ENCODE peak calls at places on chromosome X, in four cellular contexts. N, F, T and S are unnamed samples.
A peak's percentile ranks its signal among the peaks of the same experiment; 100 is the strongest.

GRCh38 chrX:2610246-2611170 is 80.6 kb upstream of the CD99 start:
- DNase-seq in N (no peak), T (no peak), F (no peak), S (no peak)

GRCh38 chrX:66049056-66049455 is 9.2 kb upstream of the VSIG4 start:
- DNase-seq in N (no peak), T (no peak), F (no peak), S (no peak)

GRCh38 chrX:19874391-19875050 is 12.9 kb downstream of the SH3KBP1 start:
- DNase-seq in T (no peak), F (no peak), N (no peak), S (no peak)

GRCh38 chrX:69189972-69190371 is 24.7 kb upstream of the PJA1 start:
- DNase-seq in F (no peak), N (no peak), T (no peak), S (no peak)

GRCh38 chrX:153522259-153522658 is 4.8 kb downstream of the ATP2B3 start:
- DNase-seq in F (no peak), T (no peak), N (no peak), S (no peak)

GRCh38 chrX:121570072-121570841 is 522.8 kb downstream of the GLUD2 start:
- DNase-seq in F (no peak), T (no peak), N (no peak), S (no peak)

GRCh38 chrX:149760965-149761364 is 12.9 kb upstream of the HSFX1 start:
- DNase-seq in F (no peak), T (no peak), N (no peak), S (no peak)

GRCh38 chrX:8673211-8673610 is 58.7 kb downstream of the ANOS1 start:
- DNase-seq in F (no peak), T (no peak), N (no peak), S (no peak)

GRCh38 chrX:108737754-108738153 is 1.4 kb upstream of the IRS4 start:
- DNase-seq in N (no peak), F (no peak), T (no peak), S (no peak)
- H3K4me3 ChIP-seq in N (no peak overlapping the region), F (peak overlapping the region; percentile 88), T (no peak overlapping the region), S (no peak overlapping the region)

GRCh38 chrX:17375361-17375630 is 296 bp downstream of the NHS start:
- DNase-seq in N (no peak), T (no peak), F (no peak), S (no peak)

GRCh38 chrX:17373337-17373736 is 1.7 kb upstream of the NHS start:
- DNase-seq in F (no peak), N (no peak), T (no peak), S (no peak)

GRCh38 chrX:17376381-17377046 is 1.5 kb downstream of the NHS start:
- DNase-seq in N (no peak), F (peak; percentile 46), T (no peak), S (no peak)

GRCh38 chrX:17375631-17376380 is 806 bp downstream of the NHS start:
- DNase-seq in T (no peak), N (no peak), F (peak; percentile 53), S (no peak)

GRCh38 chrX:17374619-17375360 is at the start of gene NHS:
- DNase-seq in F (peak; percentile 70), T (no peak), N (no peak), S (peak; percentile 76)
- TF ChIP-seq SUZ12 in F (no peak), T (no peak), N (no peak), S (no peak)

DNA sequence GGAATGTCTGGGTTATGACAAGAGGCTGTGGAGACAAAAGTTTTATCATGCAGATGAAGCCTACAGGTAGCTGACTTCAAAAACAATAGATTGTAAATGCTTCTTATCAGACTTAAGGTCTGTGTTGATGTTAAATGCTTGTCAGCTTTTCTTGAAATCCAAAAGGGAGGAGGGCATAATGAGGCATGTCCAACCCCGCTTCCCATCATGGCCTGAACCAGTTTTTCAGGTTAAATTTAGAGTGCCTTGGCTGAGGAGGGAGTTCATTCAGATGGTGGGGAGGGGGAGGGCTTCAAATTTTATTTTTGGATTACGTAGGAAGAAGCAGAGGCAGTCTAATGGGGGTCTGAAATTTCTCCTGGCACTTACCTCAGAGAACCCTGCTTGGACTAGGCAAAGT is 207.7 kb upstream of the HDX start:
- DNase-seq in T (no peak), N (no peak), F (no peak), S (no peak)
- H3K4me3 ChIP-seq in T (no peak overlapping the region), N (no peak overlapping the region), F (peak overlapping the region; percentile 34), S (no peak overlapping the region)

GRCh38 chrX:15838017-15838416 is 16.6 kb downstream of the AP1S2 start:
- DNase-seq in N (peak; percentile 4), T (no peak), F (no peak), S (no peak)

GRCh38 chrX:15834051-15834450 is 20.6 kb downstream of the AP1S2 start:
- DNase-seq in F (no peak), N (no peak), T (no peak), S (no peak)

DNA sequence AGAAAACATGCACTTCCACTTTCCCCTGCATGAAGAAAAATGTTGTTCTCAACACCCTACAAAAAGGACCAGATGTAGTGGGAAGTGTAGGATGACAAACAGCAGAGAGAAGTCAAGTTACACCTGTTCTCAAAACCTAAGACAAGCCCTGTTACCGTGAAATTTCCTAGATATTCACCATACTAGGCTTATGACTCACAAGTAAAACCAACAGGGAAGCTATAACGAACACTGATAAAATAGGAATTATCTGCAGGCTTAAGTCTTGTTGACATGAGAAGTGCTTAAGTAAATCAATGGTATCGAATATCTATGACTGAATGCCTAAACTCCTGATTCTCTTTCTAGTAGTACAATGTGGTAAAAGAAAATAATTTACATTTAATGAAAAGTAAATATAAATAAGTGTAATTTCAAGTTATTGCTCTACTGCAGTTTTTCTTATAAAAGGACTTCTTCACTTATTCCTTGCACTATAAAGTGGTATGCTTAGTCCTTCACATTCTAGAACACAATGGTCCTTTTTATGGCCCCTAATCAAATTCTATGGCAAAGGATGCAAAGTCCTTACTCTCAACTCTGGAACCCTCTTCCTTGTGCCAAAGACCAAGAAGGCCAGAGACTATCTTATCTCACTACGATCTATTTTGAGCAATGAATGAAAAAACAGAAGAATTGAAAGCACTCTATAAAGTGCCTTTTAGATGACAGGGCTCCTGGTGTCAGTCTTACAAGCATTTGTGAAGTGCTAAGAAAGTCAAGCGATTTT is 19.6 kb downstream of the AP1S2 start:
- DNase-seq in F (no peak), N (no peak), T (no peak), S (no peak)
- TF ChIP-seq SUZ12 in F (no peak), N (no peak), T (no peak), S (no peak)